ENCODE peak calls at places on chromosome 11, in five cellular contexts. G is psoas muscle, I is body of pancreas, W is sigmoid colon, X is PC-9. Q is an unnamed sample. For H3K9me3 and H3K4me1, the result is how much of the 10 kb centered on the place peaks cover.

GRCh38 chr11:111603633-111604130 is 1.4 kb downstream of the SIK2 start:
- DNase-seq in G (no peak), I (no peak), W (no peak), X (peak), Q (no peak)

GRCh38 chr11:105861225-105861624 is 160.8 kb downstream of the MSANTD4 start:
- DNase-seq in G (no peak), I (no peak), W (no peak), X (no peak), Q (no peak)

GRCh38 chr11:83483808-83484207 is 197.6 kb upstream of the CCDC90B start:
- DNase-seq in G (no peak), I (no peak), W (no peak), X (no peak), Q (no peak)

GRCh38 chr11:78202733-78203167 is 14.0 kb downstream of the USP35 start:
- DNase-seq in G (no peak), I (no peak), W (peak), X (no peak), Q (peak)

GRCh38 chr11:93133710-93134109 is 64.1 kb downstream of the SLC36A4 start:
- DNase-seq in G (no peak), I (no peak), W (no peak), X (no peak), Q (no peak)

GRCh38 chr11:10002221-10002620 is 291.8 kb downstream of the SBF2 start:
- DNase-seq in G (no peak), I (no peak), W (no peak), X (no peak), Q (no peak)

GRCh38 chr11:121446752-121447156 is 5.4 kb upstream of the SORL1 start:
- DNase-seq in G (no peak), I (no peak), W (no peak), X (no peak), Q (no peak)

GRCh38 chr11:128283445-128283844 is 303.9 kb downstream of the ETS1 start:
- DNase-seq in G (no peak), I (no peak), W (no peak), X (no peak), Q (no peak)

GRCh38 chr11:1665313-1665712 is 31.7 kb upstream of the KRTAP5-6 start:
- DNase-seq in G (no peak), I (no peak), W (no peak), X (no peak), Q (no peak)

GRCh38 chr11:128262463-128263345 is 324.7 kb downstream of the ETS1 start:
- DNase-seq in G (no peak), I (no peak), W (no peak), X (no peak), Q (no peak)

GRCh38 chr11:73358071-73358470 is 18.1 kb upstream of the RELT start:
- DNase-seq in G (no peak), I (no peak), W (no peak), X (no peak), Q (no peak)

GRCh38 chr11:83157755-83158473 is 983 bp downstream of the PCF11 start:
- DNase-seq in G (peak), I (peak), W (peak), X (peak), Q (peak)

GRCh38 chr11:87399341-87399740 is 361.6 kb downstream of the TMEM135 start:
- DNase-seq in G (no peak), I (no peak), W (no peak), X (peak), Q (no peak)

GRCh38 chr11:7520981-7521487 is 7.2 kb downstream of the PPFIBP2 start:
- DNase-seq in G (no peak), I (no peak), W (no peak), X (no peak), Q (no peak)

GRCh38 chr11:123196060-123196714 is 1.1 kb upstream of the CLMP start:
- DNase-seq in G (no peak), I (no peak), W (no peak), X (no peak), Q (no peak)

GRCh38 chr11:126514061-126514713 is 158.7 kb downstream of the ST3GAL4 start:
- DNase-seq in G (no peak), I (no peak), W (peak), X (no peak), Q (no peak)

GRCh38 chr11:31810779-31811647 is at the start of gene PAX6:
- DNase-seq in G (peak), I (peak), W (peak), X (peak), Q (peak)

GRCh38 chr11:44601471-44602370 is 36.3 kb downstream of the CD82 start:
- DNase-seq in G (no peak), I (no peak), W (no peak), X (no peak), Q (peak)

GRCh38 chr11:65434667-65435179 is 12.1 kb downstream of the NEAT1 start:
- DNase-seq in G (no peak), I (no peak), W (peak), X (no peak), Q (no peak)

GRCh38 chr11:2796508-2797180 is 88.9 kb downstream of the CDKN1C start:
- DNase-seq in G (peak), I (peak), W (peak), X (no peak), Q (no peak)

GRCh38 chr11:25943777-25944661 is 387.9 kb upstream of the ANO3 start:
- DNase-seq in G (no peak), I (no peak), W (no peak), X (no peak), Q (peak)

GRCh38 chr11:99531468-99531867 is 510.7 kb downstream of the CNTN5 start:
- DNase-seq in G (no peak), I (no peak), W (no peak), X (no peak), Q (no peak)

GRCh38 chr11:65685981-65686380 is 23.3 kb upstream of the RELA start:
- DNase-seq in G (no peak), I (no peak), W (peak), X (no peak), Q (no peak)

GRCh38 chr11:74923125-74923524 is 25.8 kb downstream of the XRRA1 start:
- DNase-seq in G (no peak), I (no peak), W (no peak), X (no peak), Q (no peak)

GRCh38 chr11:47248304-47248663 is 330 bp downstream of the ACP2 start:
- DNase-seq in G (no peak), I (no peak), W (no peak), X (no peak), Q (no peak)

GRCh38 chr11:58006940-58007339 is 16.7 kb upstream of the OR9Q1 start:
- DNase-seq in G (no peak), I (no peak), W (no peak), X (no peak), Q (no peak)

GRCh38 chr11:86746509-86746908 is 53.8 kb upstream of the PRSS23 start:
- DNase-seq in G (no peak), I (no peak), W (no peak), X (no peak), Q (no peak)

GRCh38 chr11:112320668-112321067 is 60.0 kb upstream of the PLET1 start:
- DNase-seq in G (peak), I (peak), W (peak), X (peak), Q (peak)

GRCh38 chr11:45410391-45411215 is 124.5 kb upstream of the SYT13 start:
- DNase-seq in G (no peak), I (no peak), W (no peak), X (no peak), Q (no peak)

GRCh38 chr11:31874631-31875191 is 63.6 kb upstream of the PAX6 start:
- DNase-seq in G (no peak), I (no peak), W (no peak), X (peak), Q (no peak)

GRCh38 chr11:100785148-100785983 is 98.3 kb downstream of the ARHGAP42 start:
- DNase-seq in G (no peak), I (no peak), W (no peak), X (no peak), Q (peak)

GRCh38 chr11:8006349-8006977 is 19.3 kb downstream of the EIF3F start:
- DNase-seq in G (no peak), I (peak), W (peak), X (peak), Q (peak)

GRCh38 chr11:16336721-16337120 is 19.6 kb downstream of the SOX6 start:
- DNase-seq in G (no peak), I (no peak), W (no peak), X (no peak), Q (no peak)

GRCh38 chr11:94638902-94639373 is 71.8 kb downstream of the PIWIL4 start:
- DNase-seq in G (no peak), I (no peak), W (no peak), X (peak), Q (peak)

DNA sequence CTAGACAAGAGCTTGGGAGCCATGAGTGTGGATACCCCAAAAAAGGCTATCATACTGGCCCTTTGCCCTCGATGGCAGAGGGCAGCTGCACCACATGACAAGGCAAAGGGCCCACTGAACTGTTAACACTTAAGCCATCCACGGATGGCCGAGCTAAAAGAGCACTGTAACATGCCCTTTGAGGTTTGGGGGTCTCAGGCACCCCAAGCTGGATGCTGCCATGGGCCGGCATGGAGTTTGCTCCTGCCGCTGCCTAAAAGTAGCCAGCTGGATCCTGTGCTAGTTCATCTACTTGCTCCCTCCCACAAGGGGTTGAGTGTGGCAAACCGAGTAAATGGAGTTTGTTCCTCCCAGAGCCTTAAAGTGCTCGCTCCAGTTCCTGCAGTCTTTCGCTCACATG is 383.2 kb upstream of the LRRC4C start:
- DNase-seq in G (no peak), I (no peak), W (no peak), X (no peak), Q (no peak)
- H3K9me3 ChIP-seq in G (under half), I (under half), W (under half), X (under half), Q (under half)

GRCh38 chr11:114284914-114285313 is 11.3 kb upstream of the NNMT start:
- DNase-seq in G (no peak), I (no peak), W (no peak), X (no peak), Q (no peak)

GRCh38 chr11:114283422-114283821 is 12.8 kb upstream of the NNMT start:
- DNase-seq in G (no peak), I (no peak), W (no peak), X (no peak), Q (no peak)

GRCh38 chr11:114282488-114282887 is 13.7 kb upstream of the NNMT start:
- DNase-seq in G (no peak), I (no peak), W (no peak), X (no peak), Q (no peak)

GRCh38 chr11:114285599-114285998 is 10.6 kb upstream of the NNMT start:
- DNase-seq in G (no peak), I (no peak), W (no peak), X (no peak), Q (no peak)

DNA sequence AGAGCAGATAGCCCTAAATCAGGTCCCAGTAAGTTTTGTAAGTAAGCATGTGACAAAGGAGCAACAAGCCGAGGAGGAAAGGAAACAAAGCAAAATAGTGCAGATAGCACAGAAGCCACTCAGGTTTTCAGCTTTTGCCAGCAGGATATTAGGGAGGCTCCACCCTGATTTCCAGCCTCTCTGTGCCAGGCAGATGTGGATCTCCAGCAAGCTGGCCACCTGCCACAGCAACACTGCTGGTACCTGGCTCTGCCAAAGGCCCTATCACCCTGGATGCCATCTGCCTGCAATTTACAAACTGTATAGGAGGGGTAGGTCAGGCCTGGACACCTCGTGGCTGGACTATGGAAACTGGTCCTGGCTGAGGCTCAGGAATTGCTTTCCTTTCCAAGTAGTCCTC is 12.2 kb upstream of the NNMT start:
- DNase-seq in G (no peak), I (peak), W (no peak), X (no peak), Q (peak)
- H3K4me1 ChIP-seq in G (under half), I (under half), W (under half), X (under half), Q (under half)

DNA sequence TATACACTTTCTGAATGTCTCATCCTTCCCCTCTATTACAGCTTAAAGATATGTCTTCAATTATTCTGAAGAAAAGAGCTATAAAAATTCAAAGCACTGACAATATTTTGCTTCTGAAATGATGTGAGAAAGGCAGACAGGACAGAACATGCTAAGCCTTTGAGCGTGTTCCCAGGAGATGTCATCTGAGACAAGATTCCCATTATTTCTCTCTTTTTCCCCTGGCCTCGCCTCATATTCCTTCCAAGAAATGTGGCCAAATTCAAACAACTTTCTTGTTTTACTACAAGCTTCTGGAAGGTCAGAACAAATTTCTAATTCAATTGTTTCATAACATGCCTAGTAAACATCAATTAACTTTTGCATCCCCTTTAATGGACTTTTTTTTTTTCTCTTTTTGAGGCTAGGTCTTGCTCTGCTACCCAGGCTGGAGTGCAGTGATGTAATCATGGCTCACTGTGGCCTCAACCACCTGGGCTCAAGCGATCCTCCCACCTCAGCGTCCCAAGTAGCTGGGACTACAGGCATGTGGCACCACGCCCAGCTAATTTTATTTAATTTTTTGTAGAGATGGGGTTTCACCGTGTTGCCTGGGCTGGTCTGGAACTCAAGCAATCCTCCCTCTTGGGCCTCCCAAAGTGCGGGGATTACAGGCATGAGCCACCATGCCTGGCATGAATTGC is 37.1 kb upstream of the NFRKB start:
- DNase-seq in G (no peak), I (no peak), W (no peak), X (no peak), Q (no peak)
- H3K27ac ChIP-seq in G (no peak), I (no peak), W (no peak), X (no peak), Q (no peak)

GRCh38 chr11:48244804-48245203 is at the start of gene OR4X2:
- DNase-seq in G (no peak), I (no peak), W (no peak), X (no peak), Q (no peak)

GRCh38 chr11:48248902-48249301 is 4.0 kb downstream of the OR4X2 start:
- DNase-seq in G (no peak), I (no peak), W (no peak), X (no peak), Q (no peak)
- H3K9me3 ChIP-seq in G (under half), I (under half), W (under half), X (under half), Q (under half)

GRCh38 chr11:76207642-76208378 is 1.5 kb upstream of the WNT11 start:
- DNase-seq in G (peak), I (peak), W (peak), X (peak), Q (peak)
- H3K4me1 ChIP-seq in G (under half), I (under half), W (half or more), X (under half), Q (under half)